ENCODE peak calls at places on chromosomes 3 and 15, in nine cellular contexts. B is left cardiac atrium; H is mucosa of gallbladder; U is SJCRH30; P is amygdala; G is GM12891; M is H1; Z is activated CD8-positive, alpha-beta memory T cell treated with anti-CD3 and anti-CD28 coated beads for 1 hour; V is CD4-positive, alpha-beta memory T cell. A is an unnamed sample.

GRCh38 chr3:197366301-197367044 is 68.1 kb upstream of the DLG1 start:
- DNase-seq in B (no peak), H (no peak), U (no peak), P (no peak), G (no peak), M (no peak), Z (no peak), V (no peak), A (no peak)

GRCh38 chr3:15051531-15051930 is 13.6 kb downstream of the MRPS25 start:
- DNase-seq in B (no peak), H (no peak), U (peak; percentile 56), P (no peak), G (peak; percentile 41), M (peak; percentile 81), Z (peak; percentile 11), V (no peak), A (no peak)

GRCh38 chr15:90789496-90789895 is 72.3 kb downstream of the BLM start:
- DNase-seq in B (no peak), H (no peak), U (no peak), P (no peak), G (no peak), M (no peak), Z (no peak), V (no peak), A (no peak)

GRCh38 chr15:99409097-99409473 is 156.7 kb upstream of the MEF2A start:
- DNase-seq in B (peak; percentile 72), H (peak; percentile 57), U (peak; percentile 85), P (no peak), G (no peak), M (peak; percentile 58), Z (no peak), V (no peak), A (peak; percentile 14)

GRCh38 chr15:25832158-25832557 is 31.0 kb downstream of the ATP10A start:
- DNase-seq in B (no peak), H (no peak), U (peak; percentile 3), P (no peak), G (no peak), M (no peak), Z (no peak), V (no peak), A (no peak)

GRCh38 chr15:70251246-70251990 is 153.7 kb upstream of the TLE3 start:
- DNase-seq in B (no peak), H (no peak), U (no peak), P (no peak), G (no peak), M (no peak), Z (no peak), V (no peak), A (no peak)

GRCh38 chr3:14991148-14991742 is 43.9 kb downstream of the NR2C2 start:
- DNase-seq in B (no peak), H (no peak), U (no peak), P (no peak), G (no peak), M (no peak), Z (no peak), V (no peak), A (no peak)

GRCh38 chr15:98506711-98507110 is 141.6 kb upstream of the IGF1R start:
- DNase-seq in B (peak; percentile 39), H (no peak), U (no peak), P (no peak), G (no peak), M (peak; percentile 37), Z (no peak), V (no peak), A (no peak)

GRCh38 chr3:122915300-122916055 is 112.1 kb downstream of the SEMA5B start:
- DNase-seq in B (no peak), H (no peak), U (no peak), P (no peak), G (no peak), M (no peak), Z (no peak), V (no peak), A (no peak)

GRCh38 chr15:71043373-71043772 is 71.9 kb upstream of the THSD4 start:
- DNase-seq in B (no peak), H (no peak), U (no peak), P (no peak), G (no peak), M (no peak), Z (no peak), V (no peak), A (no peak)